ENCODE peak calls at places on chromosome 11, in five cellular contexts. F is gastrocnemius medialis, C is right atrium auricular region, N is neural progenitor cell, W is ovary. A is an unnamed sample.

GRCh38 chr11:6389921-6390717 is at the start of gene SMPD1:
- DNase-seq in C (peak; percentile 96), W (peak; percentile 90), F (peak; percentile 90), N (peak; percentile 96), A (peak; percentile 93)

GRCh38 chr11:61955416-61956135 is 5.4 kb downstream of the BEST1 start:
- DNase-seq in C (peak; percentile 60), W (no peak), N (peak; percentile 67), F (no peak), A (peak; percentile 31)

GRCh38 chr11:22785251-22785650 is 44.4 kb downstream of the SVIP start:
- DNase-seq in W (no peak), C (no peak), F (no peak), N (no peak), A (no peak)

GRCh38 chr11:120186799-120187591 is 23.8 kb upstream of the OAF start:
- DNase-seq in N (no peak), C (no peak), F (no peak), W (peak; percentile 41), A (peak; percentile 37)

GRCh38 chr11:111797145-111797581 is 31.0 kb upstream of the PPP2R1B start:
- DNase-seq in F (no peak), N (no peak), C (no peak), W (no peak), A (peak; percentile 54)

GRCh38 chr11:107457205-107457557 is 444 bp downstream of the CWF19L2 start:
- DNase-seq in F (no peak), C (no peak), N (peak; percentile 54), W (no peak), A (peak; percentile 9)

GRCh38 chr11:47186076-47186936 is at the start of gene PACSIN3:
- DNase-seq in N (peak; percentile 75), W (peak; percentile 67), C (no peak), F (no peak), A (peak; percentile 73)

GRCh38 chr11:20026629-20027545 is 133.4 kb downstream of the DBX1 start:
- DNase-seq in W (peak; percentile 40), C (no peak), N (peak; percentile 88), F (no peak), A (no peak)

GRCh38 chr11:33674035-33674814 is 26.4 kb downstream of the C11orf91 start:
- DNase-seq in F (no peak), W (no peak), N (no peak), C (peak; percentile 47), A (peak; percentile 49)

GRCh38 chr11:133418218-133418617 is 114.1 kb downstream of the OPCML start:
- DNase-seq in C (no peak), F (no peak), N (no peak), W (no peak), A (no peak)

GRCh38 chr11:109123811-109124787 is 297.9 kb upstream of the C11orf87 start:
- DNase-seq in F (no peak), C (no peak), W (no peak), N (no peak), A (peak; percentile 65)

GRCh38 chr11:125625225-125625593 is 246 bp downstream of the CHEK1 start:
- DNase-seq in F (no peak), W (no peak), N (no peak), C (peak; percentile 68), A (no peak)

GRCh38 chr11:74783241-74783871 is 34.7 kb downstream of the RNF169 start:
- DNase-seq in W (no peak), N (no peak), C (no peak), F (no peak), A (peak; percentile 36)

GRCh38 chr11:19025799-19026406 is 34.6 kb downstream of the MRGPRX2 start:
- DNase-seq in F (no peak), W (no peak), C (no peak), N (no peak), A (peak; percentile 10)

GRCh38 chr11:70251583-70252285 is 18.8 kb upstream of the PPFIA1 start:
- DNase-seq in F (no peak), C (no peak), N (no peak), W (no peak), A (no peak)

GRCh38 chr11:111635706-111636045 is 33.4 kb downstream of the SIK2 start:
- DNase-seq in W (peak; percentile 36), F (peak; percentile 19), N (no peak), C (no peak), A (no peak)

GRCh38 chr11:130420478-130421198 is 7.8 kb downstream of the ADAMTS8 start:
- DNase-seq in C (peak; percentile 63), W (no peak), N (no peak), F (no peak), A (peak; percentile 58)

GRCh38 chr11:119134389-119134978 is 13.1 kb downstream of the HINFP start:
- DNase-seq in C (no peak), N (peak; percentile 24), F (no peak), W (no peak), A (no peak)

GRCh38 chr11:58179648-58180047 is 9.2 kb upstream of the OR9Q2 start:
- DNase-seq in C (no peak), F (no peak), N (no peak), W (no peak), A (no peak)

GRCh38 chr11:119518746-119519382 is 95.9 kb upstream of the THY1 start:
- DNase-seq in F (no peak), C (no peak), N (peak; percentile 89), W (no peak), A (peak; percentile 66)

GRCh38 chr11:85854557-85855340 is 434 bp upstream of the CCDC83 start:
- DNase-seq in C (peak; percentile 91), W (peak; percentile 87), F (peak; percentile 68), N (peak; percentile 98), A (peak; percentile 97)

GRCh38 chr11:85857098-85857497 is 1.9 kb downstream of the CCDC83 start:
- DNase-seq in W (no peak), F (no peak), C (no peak), N (no peak), A (no peak)

GRCh38 chr11:85854212-85854556 is 999 bp upstream of the CCDC83 start:
- DNase-seq in N (no peak), W (no peak), F (no peak), C (no peak), A (no peak)

GRCh38 chr11:85855341-85855656 is at the start of gene CCDC83:
- DNase-seq in N (no peak), C (no peak), W (no peak), F (no peak), A (no peak)
- H3K4me3 ChIP-seq in N (peak within 1 kb of the TSS; percentile 40), C (peak within 1 kb of the TSS; percentile 60), W (peak within 1 kb of the TSS; percentile 61), F (peak within 1 kb of the TSS; percentile 57), A (peak within 1 kb of the TSS; percentile 26)

DNA sequence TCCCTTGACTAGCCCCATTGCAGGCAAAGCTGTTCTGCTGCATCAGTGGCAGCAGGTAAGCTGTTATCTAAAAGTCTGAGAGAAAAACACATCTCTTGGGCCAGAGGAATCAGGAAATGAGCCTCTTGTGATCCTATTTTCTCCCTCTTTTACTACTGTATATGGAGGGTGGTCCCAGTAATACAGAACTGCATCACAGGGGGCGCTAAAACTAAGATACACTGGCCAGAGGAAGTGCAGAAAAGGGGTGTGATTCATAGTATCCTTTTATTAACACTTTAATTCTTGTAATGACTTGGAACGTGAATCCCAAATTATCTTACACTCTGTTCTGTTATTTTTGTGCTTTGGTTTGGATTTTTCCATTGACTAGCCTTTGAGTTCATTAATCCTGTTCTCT is 8.8 kb upstream of the MED17 start:
- DNase-seq in W (no peak), N (peak; percentile 45), C (no peak), F (no peak), A (peak; percentile 25)
- TF ChIP-seq CTCF in W (no peak), N (peak; percentile 58), C (no peak), F (no peak), A (peak; percentile 34)

GRCh38 chr11:405323-405975 is 9.3 kb downstream of the SIGIRR start:
- DNase-seq in C (no peak), N (no peak), W (peak; percentile 46), F (no peak), A (no peak)

GRCh38 chr11:407651-408080 is 7.1 kb downstream of the SIGIRR start:
- DNase-seq in C (no peak), N (no peak), W (peak; percentile 43), F (no peak), A (no peak)

GRCh38 chr11:404551-405264 is 10.1 kb downstream of the SIGIRR start:
- DNase-seq in F (no peak), W (peak; percentile 16), N (no peak), C (no peak), A (no peak)

GRCh38 chr11:406796-407650 is 7.8 kb downstream of the SIGIRR start:
- DNase-seq in C (peak; percentile 79), W (peak; percentile 75), F (peak; percentile 40), N (peak; percentile 90), A (peak; percentile 84)

DNA sequence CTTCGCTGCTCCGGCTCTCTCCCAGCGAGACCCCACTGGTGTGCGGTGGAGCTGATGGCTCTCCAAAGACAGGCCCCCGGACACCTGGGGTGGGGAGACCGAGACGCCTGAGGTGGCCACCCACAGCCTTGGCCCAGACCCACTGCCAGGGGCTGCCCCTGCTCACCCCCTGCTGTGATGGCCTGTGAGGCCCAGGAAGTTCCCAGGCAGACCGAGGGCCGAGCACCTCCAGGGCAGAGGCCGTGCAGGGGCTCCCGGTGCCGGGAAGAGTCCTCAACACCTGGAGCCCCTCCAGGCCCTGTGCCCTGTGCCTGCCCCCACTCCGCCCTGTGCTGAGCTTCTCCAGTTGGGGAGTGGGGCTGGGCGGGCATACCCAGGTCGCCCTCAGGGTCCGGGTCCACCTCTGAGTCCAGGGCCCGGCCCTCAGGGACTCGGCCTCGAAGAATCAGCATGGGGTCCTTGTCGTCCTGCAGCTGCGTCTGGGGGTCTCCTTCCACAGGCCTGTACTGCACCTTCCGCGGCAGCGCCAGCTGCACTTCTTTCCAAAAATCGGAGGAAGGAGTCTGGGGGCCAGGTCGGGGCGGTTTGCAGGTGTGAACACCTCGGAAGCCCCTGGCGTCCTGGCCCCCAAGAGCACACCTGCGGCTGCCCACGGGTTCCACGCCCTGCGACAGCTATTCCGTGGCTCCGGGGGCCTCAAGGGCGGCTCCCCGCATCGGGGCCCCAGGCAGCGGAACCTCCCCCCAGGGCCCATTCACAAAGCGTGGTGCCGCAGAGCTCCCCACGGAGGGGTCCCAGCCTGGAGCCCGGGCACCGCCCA is 8.6 kb downstream of the SIGIRR start:
- DNase-seq in F (no peak), C (no peak), W (peak; percentile 34), N (no peak), A (no peak)
- H3K4me3 ChIP-seq in F (peak overlapping the region; percentile 85), C (peak overlapping the region; percentile 69), W (peak overlapping the region; percentile 59), N (peak overlapping the region; percentile 46), A (peak overlapping the region; percentile 30)

GRCh38 chr11:86070435-86071056 is 1.7 kb upstream of the PICALM start:
- DNase-seq in F (no peak), W (no peak), C (no peak), N (no peak), A (no peak)

GRCh38 chr11:86067230-86068137 is 1.4 kb downstream of the PICALM start:
- DNase-seq in W (no peak), C (no peak), N (no peak), F (no peak), A (no peak)

GRCh38 chr11:86069408-86070086 is 663 bp upstream of the PICALM start:
- DNase-seq in N (no peak), C (peak; percentile 69), F (peak; percentile 21), W (no peak), A (peak; percentile 80)

GRCh38 chr11:86068138-86068861 is 584 bp downstream of the PICALM start:
- DNase-seq in C (no peak), N (peak; percentile 65), F (peak; percentile 36), W (peak; percentile 54), A (peak; percentile 50)

DNA sequence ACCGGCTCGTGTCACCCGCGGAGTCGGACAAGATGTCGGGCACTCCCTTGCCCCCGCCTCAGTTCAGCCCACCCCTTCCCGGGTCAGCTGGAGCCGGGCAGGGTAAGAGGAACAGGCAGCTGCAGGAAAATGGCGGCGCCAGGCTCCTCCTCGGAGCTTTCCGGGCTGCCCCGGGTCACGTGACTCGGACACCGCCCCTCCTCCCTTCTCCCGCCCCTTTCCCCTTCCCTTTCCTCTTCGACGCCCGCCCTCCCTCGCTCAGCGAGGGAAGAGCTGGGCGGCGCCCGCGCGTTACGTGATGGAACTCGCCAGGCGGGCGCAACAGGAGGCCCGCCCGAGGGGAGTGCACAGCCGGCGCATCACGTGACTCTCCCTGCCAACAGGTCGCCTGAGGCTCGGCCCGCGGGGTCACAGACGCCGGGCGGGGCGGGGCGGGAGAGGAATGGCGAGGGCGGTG is at the start of gene PICALM:
- DNase-seq in W (peak; percentile 98), N (peak; percentile 99), F (peak; percentile 98), C (peak; percentile 98), A (peak; percentile 100)
- TF ChIP-seq CTCF in W (no peak), N (no peak), F (no peak), C (peak; percentile 34), A (no peak)

A was measured in cardiac muscle cell.